ENCODE peak calls at places on chromosomes 7 and 10, in nine cellular contexts. A is PC-9, D is SK-N-SH, N is stomach, G is sigmoid colon, C is tibial nerve, U is DND-41, I is transverse colon, V is body of pancreas. K is an unnamed sample.
A peak's percentile ranks its signal among the peaks of the same experiment; 100 is the strongest.

GRCh38 chr7:47310020-47310419 is 271.9 kb downstream of the TNS3 start:
- DNase-seq in A (no peak), D (no peak), N (no peak), G (no peak), C (no peak), U (no peak), I (no peak), V (no peak), K (no peak)

GRCh38 chr7:20484366-20484765 is 131.1 kb upstream of the ABCB5 start:
- DNase-seq in A (no peak), D (no peak), N (no peak), G (no peak), C (no peak), U (no peak), I (no peak), V (no peak), K (no peak)

GRCh38 chr7:34747842-34748241 is 89.8 kb downstream of the NPSR1 start:
- DNase-seq in A (no peak), D (peak; percentile 4), N (peak; percentile 48), G (no peak), C (no peak), U (no peak), I (no peak), V (peak; percentile 30), K (no peak)

GRCh38 chr7:44797329-44798258 is 1.1 kb downstream of the PPIA start:
- DNase-seq in A (peak; percentile 87), D (peak; percentile 86), N (peak; percentile 87), G (peak; percentile 95), C (peak; percentile 88), U (peak; percentile 87), I (peak; percentile 93), V (peak; percentile 87), K (peak; percentile 95)

GRCh38 chr10:110786172-110786571 is 85.6 kb upstream of the PDCD4 start:
- DNase-seq in A (no peak), D (no peak), N (no peak), G (no peak), C (no peak), U (no peak), I (no peak), V (no peak), K (no peak)

GRCh38 chr10:95240811-95241210 is 46.8 kb downstream of the ACSM6 start:
- DNase-seq in A (no peak), D (no peak), N (no peak), G (no peak), C (no peak), U (no peak), I (no peak), V (no peak), K (peak; percentile 48)

GRCh38 chr7:24741691-24742639 is 15.3 kb downstream of the GSDME start:
- DNase-seq in A (peak; percentile 14), D (no peak), N (no peak), G (no peak), C (peak; percentile 32), U (no peak), I (no peak), V (no peak), K (peak; percentile 48)

GRCh38 chr7:129943352-129943751 is 9.4 kb downstream of the UBE2H start:
- DNase-seq in A (no peak), D (no peak), N (no peak), G (peak; percentile 2), C (no peak), U (no peak), I (no peak), V (no peak), K (peak; percentile 36)

GRCh38 chr7:49020145-49020544 is 95.8 kb downstream of the CDC14C start:
- DNase-seq in A (no peak), D (no peak), N (no peak), G (no peak), C (no peak), U (no peak), I (no peak), V (no peak), K (no peak)

GRCh38 chr7:22204312-22204711 is 152.6 kb downstream of the RAPGEF5 start:
- DNase-seq in A (no peak), D (no peak), N (no peak), G (no peak), C (no peak), U (no peak), I (no peak), V (no peak), K (no peak)
- H3K9me3 ChIP-seq in A (no peaks in the 10 kb centered on the region), D (no peaks in the 10 kb centered on the region), N (no peaks in the 10 kb centered on the region), G (no peaks in the 10 kb centered on the region), C (no peaks in the 10 kb centered on the region), U (no peaks in the 10 kb centered on the region), I (no peaks in the 10 kb centered on the region), V (no peaks in the 10 kb centered on the region), K (no peaks in the 10 kb centered on the region)

GRCh38 chr10:59311025-59311424 is 51.3 kb downstream of the FAM13C start:
- DNase-seq in A (no peak), D (no peak), N (no peak), G (no peak), C (no peak), U (no peak), I (no peak), V (no peak), K (no peak)

GRCh38 chr10:59310324-59310914 is 51.9 kb downstream of the FAM13C start:
- DNase-seq in A (no peak), D (no peak), N (no peak), G (no peak), C (no peak), U (no peak), I (no peak), V (no peak), K (no peak)

GRCh38 chr10:59315465-59315864 is 46.9 kb downstream of the FAM13C start:
- DNase-seq in A (no peak), D (no peak), N (no peak), G (no peak), C (no peak), U (no peak), I (no peak), V (no peak), K (no peak)

GRCh38 chr10:59314284-59314683 is 48.1 kb downstream of the FAM13C start:
- DNase-seq in A (no peak), D (no peak), N (no peak), G (no peak), C (no peak), U (no peak), I (no peak), V (no peak), K (no peak)

GRCh38 chr10:59312247-59312646 is 50.1 kb downstream of the FAM13C start:
- DNase-seq in A (no peak), D (no peak), N (no peak), G (no peak), C (no peak), U (no peak), I (no peak), V (no peak), K (no peak)
- H3K27ac ChIP-seq in A (no peak overlapping the region), D (no peak overlapping the region), N (no peak overlapping the region), G (no peak overlapping the region), C (no peak overlapping the region), U (no peak overlapping the region), I (no peak overlapping the region), V (no peak overlapping the region), K (no peak overlapping the region)

GRCh38 chr10:132507956-132508490 is 29.6 kb upstream of the INPP5A start:
- DNase-seq in A (no peak), D (peak; percentile 7), N (peak; percentile 26), G (peak; percentile 64), C (no peak), U (no peak), I (no peak), V (no peak), K (no peak)
- TF ChIP-seq CTCF in A (no peak), D (no peak), N (no peak), G (no peak), C (no peak), U (no peak), I (no peak), V (no peak), K (no peak)

DNA sequence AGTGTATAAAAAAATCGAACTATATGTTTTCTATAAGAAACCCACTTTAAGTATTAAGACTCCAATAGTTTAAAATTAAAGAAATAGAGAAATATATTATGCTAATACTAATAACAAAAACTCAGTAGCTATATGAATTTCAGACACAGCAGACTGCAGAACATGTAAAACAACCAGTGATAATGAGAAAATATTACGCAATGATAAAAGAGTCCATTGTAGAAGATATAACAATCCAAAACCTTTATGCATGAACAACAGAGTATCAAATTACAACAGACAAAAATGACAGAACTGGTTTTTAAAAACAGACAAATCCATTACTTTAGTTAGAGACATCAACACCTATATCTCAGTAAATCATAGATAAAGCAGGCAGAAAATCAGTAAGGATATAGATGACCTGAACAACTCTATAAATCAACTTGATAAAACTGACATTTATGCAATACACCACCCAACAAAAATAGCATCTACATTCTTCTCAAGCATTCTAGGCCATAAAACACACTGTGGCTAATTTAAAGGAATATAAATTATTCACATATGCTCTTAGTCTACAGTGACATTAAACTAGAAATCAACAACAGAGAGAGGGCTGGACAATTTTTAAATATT is 669.5 kb upstream of the GHITM start:
- DNase-seq in A (no peak), D (no peak), N (no peak), G (no peak), C (no peak), U (no peak), I (no peak), V (no peak), K (no peak)
- H3K9me3 ChIP-seq in A (no peaks in the 10 kb centered on the region), D (no peaks in the 10 kb centered on the region), N (peaks cover 4% of the 10 kb centered on the region), G (no peaks in the 10 kb centered on the region), C (no peaks in the 10 kb centered on the region), U (no peaks in the 10 kb centered on the region), I (peaks cover 3% of the 10 kb centered on the region), V (no peaks in the 10 kb centered on the region), K (peaks cover 4% of the 10 kb centered on the region)

GRCh38 chr10:7481382-7481765 is 70.5 kb upstream of the SFMBT2 start:
- DNase-seq in A (no peak), D (no peak), N (no peak), G (no peak), C (no peak), U (no peak), I (no peak), V (no peak), K (peak; percentile 2)
- H3K27ac ChIP-seq in A (no peak overlapping the region), D (no peak overlapping the region), N (peak overlapping the region; percentile 50), G (no peak overlapping the region), C (no peak overlapping the region), U (peak overlapping the region; percentile 65), I (no peak overlapping the region), V (peak overlapping the region; percentile 4), K (no peak overlapping the region)

DNA sequence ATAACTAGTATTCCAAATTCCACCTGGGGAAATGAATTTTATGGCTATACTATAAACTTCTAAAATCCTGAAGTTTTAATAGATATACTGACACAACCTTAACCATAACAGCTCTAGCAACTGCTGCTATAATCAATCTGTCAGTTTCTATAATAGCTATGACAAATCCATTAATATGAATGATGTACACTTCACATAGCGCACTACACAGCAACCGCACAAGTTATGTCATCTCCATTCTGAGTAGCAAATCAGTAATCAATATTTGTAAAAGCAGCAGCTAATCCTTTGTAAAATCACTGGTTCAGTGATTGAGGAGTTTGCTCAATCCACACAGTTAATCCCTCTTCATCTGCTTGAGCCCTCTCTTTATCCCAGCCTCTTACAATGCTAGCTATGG is 105.3 kb downstream of the SKAP2 start:
- DNase-seq in A (no peak), D (no peak), N (no peak), G (no peak), C (no peak), U (no peak), I (no peak), V (no peak), K (no peak)
- TF ChIP-seq CTCF in A (no peak), D (no peak), N (no peak), G (no peak), C (no peak), U (no peak), I (no peak), V (no peak), K (no peak)